ENCODE peak calls at places on chromosome 1, in ten cellular contexts. Z is AG20443; I is H54; D is NCI-H1930; U is activated CD4-positive, alpha-beta T cell treated with anti-CD3 and anti-CD28 coated beads, Interleukin-2, amount 50 U/mL, for 1 hour; O is endothelial cell; S is nephron progenitor cell; F is activated CD8-positive, alpha-beta memory T cell treated with anti-CD3 and anti-CD28 coated beads, Interleukin-2, amount 50 U/mL, for 48 hours; J is memory B cell; W is GM18507. R is an unnamed sample.

GRCh38 chr1:38997901-38998190 is 6.8 kb downstream of the AKIRIN1 start:
- DNase-seq in Z (no peak), I (no peak), D (no peak), U (no peak), O (no peak), S (no peak), F (no peak), J (no peak), W (no peak), R (no peak)

GRCh38 chr1:101506541-101507164 is 269.8 kb downstream of the S1PR1 start:
- DNase-seq in Z (peak; percentile 46), I (peak; percentile 6), D (no peak), U (peak; percentile 15), O (peak; percentile 55), S (peak; percentile 35), F (no peak), J (peak; percentile 42), W (peak; percentile 2), R (peak; percentile 12)

GRCh38 chr1:220528679-220529529 is 968 bp downstream of the MARK1 start:
- DNase-seq in Z (no peak), I (no peak), D (no peak), U (no peak), O (peak; percentile 38), S (peak; percentile 66), F (no peak), J (peak; percentile 9), W (no peak), R (no peak)

GRCh38 chr1:221100196-221100950 is 221.1 kb downstream of the HLX start:
- DNase-seq in Z (peak; percentile 48), I (no peak), D (no peak), U (no peak), O (no peak), S (no peak), F (no peak), J (no peak), W (no peak), R (no peak)

GRCh38 chr1:245207056-245207638 is 52.4 kb downstream of the KIF26B start:
- DNase-seq in Z (no peak), I (no peak), D (no peak), U (no peak), O (no peak), S (no peak), F (no peak), J (no peak), W (no peak), R (no peak)

GRCh38 chr1:85656948-85657347 is 51.3 kb downstream of the ZNHIT6 start:
- DNase-seq in Z (no peak), I (no peak), D (no peak), U (no peak), O (no peak), S (no peak), F (no peak), J (no peak), W (no peak), R (no peak)

GRCh38 chr1:41493626-41494350 is 9.3 kb upstream of the EDN2 start:
- DNase-seq in Z (no peak), I (no peak), D (no peak), U (no peak), O (no peak), S (no peak), F (no peak), J (no peak), W (no peak), R (no peak)

GRCh38 chr1:89686520-89686919 is 53.6 kb downstream of the LRRC8C start:
- DNase-seq in Z (no peak), I (no peak), D (no peak), U (no peak), O (no peak), S (no peak), F (no peak), J (no peak), W (no peak), R (no peak)

GRCh38 chr1:46401514-46401913 is 7.4 kb downstream of the FAAH start:
- DNase-seq in Z (no peak), I (no peak), D (no peak), U (no peak), O (no peak), S (no peak), F (no peak), J (no peak), W (no peak), R (no peak)

GRCh38 chr1:10744654-10745238 is 51.7 kb downstream of the CASZ1 start:
- DNase-seq in Z (no peak), I (no peak), D (no peak), U (no peak), O (no peak), S (no peak), F (no peak), J (no peak), W (no peak), R (no peak)

GRCh38 chr1:227318003-227318851 is at the start of gene CDC42BPA:
- DNase-seq in Z (peak; percentile 96), I (peak; percentile 71), D (peak; percentile 75), U (peak; percentile 13), O (peak; percentile 87), S (peak; percentile 83), F (peak; percentile 69), J (no peak), W (no peak), R (no peak)

GRCh38 chr1:37391181-37391949 is 83.0 kb upstream of the ZC3H12A start:
- DNase-seq in Z (no peak), I (no peak), D (peak; percentile 38), U (no peak), O (no peak), S (no peak), F (no peak), J (no peak), W (no peak), R (no peak)

GRCh38 chr1:64733576-64734288 is 11.1 kb upstream of the RAVER2 start:
- DNase-seq in Z (peak; percentile 16), I (no peak), D (no peak), U (no peak), O (no peak), S (no peak), F (no peak), J (no peak), W (no peak), R (no peak)

GRCh38 chr1:21268281-21269239 is 21.7 kb downstream of the ECE1 start:
- DNase-seq in Z (no peak), I (no peak), D (no peak), U (no peak), O (no peak), S (no peak), F (no peak), J (no peak), W (no peak), R (no peak)

GRCh38 chr1:10626011-10626731 is 151.4 kb downstream of the PEX14 start:
- DNase-seq in Z (no peak), I (no peak), D (no peak), U (no peak), O (no peak), S (no peak), F (no peak), J (no peak), W (no peak), R (no peak)

GRCh38 chr1:45815667-45816458 is 12.5 kb downstream of the MAST2 start:
- DNase-seq in Z (peak; percentile 43), I (peak; percentile 30), D (no peak), U (no peak), O (no peak), S (no peak), F (no peak), J (no peak), W (no peak), R (no peak)

GRCh38 chr1:61124691-61125090 is 42.3 kb downstream of the NFIA start:
- DNase-seq in Z (no peak), I (no peak), D (no peak), U (no peak), O (no peak), S (no peak), F (no peak), J (no peak), W (no peak), R (no peak)

GRCh38 chr1:78279051-78279450 is 211.7 kb upstream of the PTGFR start:
- DNase-seq in Z (peak; percentile 68), I (no peak), D (no peak), U (no peak), O (no peak), S (no peak), F (no peak), J (no peak), W (no peak), R (no peak)

GRCh38 chr1:160539896-160540858 is 17.1 kb upstream of the SLAMF6 start:
- DNase-seq in Z (no peak), I (no peak), D (no peak), U (peak; percentile 35), O (peak; percentile 80), S (no peak), F (no peak), J (peak; percentile 54), W (peak; percentile 44), R (peak; percentile 95)

GRCh38 chr1:167795810-167796740 is 74.3 kb downstream of the MPZL1 start:
- DNase-seq in Z (no peak), I (no peak), D (no peak), U (no peak), O (peak; percentile 30), S (no peak), F (no peak), J (no peak), W (no peak), R (no peak)

GRCh38 chr1:165632491-165632890 is 1.5 kb downstream of the MGST3 start:
- DNase-seq in Z (no peak), I (no peak), D (no peak), U (no peak), O (no peak), S (no peak), F (no peak), J (no peak), W (no peak), R (no peak)

GRCh38 chr1:238242156-238242555 is 351.4 kb upstream of the ZP4 start:
- DNase-seq in Z (no peak), I (no peak), D (no peak), U (no peak), O (no peak), S (no peak), F (no peak), J (no peak), W (no peak), R (no peak)

GRCh38 chr1:99370476-99370875 is 106.2 kb downstream of the PLPPR4 start:
- DNase-seq in Z (no peak), I (no peak), D (no peak), U (no peak), O (no peak), S (no peak), F (no peak), J (no peak), W (no peak), R (no peak)

GRCh38 chr1:101250656-101251272 is 13.9 kb downstream of the S1PR1 start:
- DNase-seq in Z (no peak), I (no peak), D (no peak), U (no peak), O (no peak), S (no peak), F (no peak), J (no peak), W (no peak), R (no peak)

GRCh38 chr1:62318756-62319544 is at the start of gene KANK4:
- DNase-seq in Z (peak; percentile 54), I (no peak), D (peak; percentile 3), U (no peak), O (peak; percentile 21), S (peak; percentile 61), F (no peak), J (no peak), W (no peak), R (no peak)

GRCh38 chr1:65948609-65949229 is 156.0 kb downstream of the PDE4B start:
- DNase-seq in Z (peak; percentile 68), I (no peak), D (no peak), U (no peak), O (peak; percentile 4), S (no peak), F (no peak), J (no peak), W (no peak), R (no peak)

R was measured in GM12864.